ENCODE peak calls at places on chromosomes 5 and 9, in eight cellular contexts. One of them, this sample, is unnamed.

GRCh38 chr9:129895376-129896268 is 60.4 kb downstream of the USP20 start:
- DNase-seq in breast epithelium: no peak
- DNase-seq in fibroblast of pulmonary artery: no peak
- DNase-seq in GM13977: no peak
- DNase-seq in B cell: no peak
- DNase-seq in foreskin fibroblast: no peak
- DNase-seq in pancreas: no peak
- DNase-seq in IMR-90: no peak
- DNase-seq in this sample: no peak

GRCh38 chr5:175718401-175719108 is 60.7 kb downstream of the HRH2 start:
- DNase-seq in IMR-90: no peak
- DNase-seq in fibroblast of pulmonary artery: peak
- DNase-seq in foreskin fibroblast: no peak
- DNase-seq in GM13977: no peak
- DNase-seq in pancreas: peak
- DNase-seq in breast epithelium: peak
- DNase-seq in B cell: no peak
- DNase-seq in this sample: no peak

GRCh38 chr9:87212563-87213154 is 265.4 kb upstream of the GAS1 start:
- DNase-seq in foreskin fibroblast: no peak
- DNase-seq in pancreas: no peak
- DNase-seq in breast epithelium: no peak
- DNase-seq in B cell: no peak
- DNase-seq in IMR-90: peak
- DNase-seq in GM13977: no peak
- DNase-seq in fibroblast of pulmonary artery: no peak
- DNase-seq in this sample: no peak

GRCh38 chr5:179765400-179765799 is 28.4 kb upstream of the LTC4S start:
- DNase-seq in B cell: no peak
- DNase-seq in foreskin fibroblast: peak
- DNase-seq in pancreas: no peak
- DNase-seq in GM13977: no peak
- DNase-seq in breast epithelium: no peak
- DNase-seq in IMR-90: peak
- DNase-seq in fibroblast of pulmonary artery: peak
- DNase-seq in this sample: no peak

GRCh38 chr9:14511452-14511851 is 181.8 kb downstream of the ZDHHC21 start:
- DNase-seq in B cell: no peak
- DNase-seq in fibroblast of pulmonary artery: peak
- DNase-seq in pancreas: no peak
- DNase-seq in GM13977: peak
- DNase-seq in breast epithelium: no peak
- DNase-seq in IMR-90: no peak
- DNase-seq in foreskin fibroblast: no peak
- DNase-seq in this sample: no peak

GRCh38 chr5:154384480-154385235 is 61.1 kb upstream of the SAP30L start:
- DNase-seq in breast epithelium: no peak
- DNase-seq in fibroblast of pulmonary artery: no peak
- DNase-seq in GM13977: peak
- DNase-seq in foreskin fibroblast: no peak
- DNase-seq in IMR-90: no peak
- DNase-seq in B cell: peak
- DNase-seq in pancreas: no peak
- DNase-seq in this sample: no peak

GRCh38 chr9:105132576-105132975 is 111.9 kb upstream of the SLC44A1 start:
- DNase-seq in pancreas: no peak
- DNase-seq in B cell: no peak
- DNase-seq in fibroblast of pulmonary artery: peak
- DNase-seq in foreskin fibroblast: peak
- DNase-seq in IMR-90: peak
- DNase-seq in GM13977: no peak
- DNase-seq in breast epithelium: no peak
- DNase-seq in this sample: no peak

GRCh38 chr5:52837068-52837467 is 49.4 kb downstream of the ITGA1 start:
- DNase-seq in breast epithelium: no peak
- DNase-seq in B cell: no peak
- DNase-seq in foreskin fibroblast: no peak
- DNase-seq in fibroblast of pulmonary artery: peak
- DNase-seq in GM13977: no peak
- DNase-seq in IMR-90: peak
- DNase-seq in pancreas: no peak
- DNase-seq in this sample: no peak

GRCh38 chr9:124297553-124297905 is 39.8 kb downstream of the NEK6 start:
- DNase-seq in fibroblast of pulmonary artery: peak
- DNase-seq in pancreas: peak
- DNase-seq in GM13977: no peak
- DNase-seq in B cell: no peak
- DNase-seq in foreskin fibroblast: peak
- DNase-seq in IMR-90: peak
- DNase-seq in breast epithelium: peak
- DNase-seq in this sample: peak

GRCh38 chr5:135565691-135566421 is 12.9 kb downstream of the CXCL14 start:
- DNase-seq in B cell: peak
- DNase-seq in breast epithelium: peak
- DNase-seq in GM13977: peak
- DNase-seq in foreskin fibroblast: peak
- DNase-seq in IMR-90: peak
- DNase-seq in pancreas: peak
- DNase-seq in fibroblast of pulmonary artery: peak
- DNase-seq in this sample: peak

GRCh38 chr9:121246821-121247511 is 21.0 kb upstream of the GSN start:
- DNase-seq in B cell: no peak
- DNase-seq in fibroblast of pulmonary artery: peak
- DNase-seq in breast epithelium: no peak
- DNase-seq in pancreas: no peak
- DNase-seq in GM13977: no peak
- DNase-seq in IMR-90: peak
- DNase-seq in foreskin fibroblast: peak
- DNase-seq in this sample: no peak

GRCh38 chr9:96116275-96117051 is 185.5 kb downstream of the HSD17B3 start:
- DNase-seq in B cell: no peak
- DNase-seq in foreskin fibroblast: no peak
- DNase-seq in breast epithelium: peak
- DNase-seq in pancreas: peak
- DNase-seq in IMR-90: no peak
- DNase-seq in GM13977: no peak
- DNase-seq in fibroblast of pulmonary artery: no peak
- DNase-seq in this sample: peak

GRCh38 chr9:16090907-16091629 is 538.2 kb downstream of the CCDC171 start:
- DNase-seq in B cell: no peak
- DNase-seq in foreskin fibroblast: peak
- DNase-seq in pancreas: no peak
- DNase-seq in IMR-90: peak
- DNase-seq in breast epithelium: no peak
- DNase-seq in fibroblast of pulmonary artery: no peak
- DNase-seq in GM13977: no peak
- DNase-seq in this sample: no peak

DNA sequence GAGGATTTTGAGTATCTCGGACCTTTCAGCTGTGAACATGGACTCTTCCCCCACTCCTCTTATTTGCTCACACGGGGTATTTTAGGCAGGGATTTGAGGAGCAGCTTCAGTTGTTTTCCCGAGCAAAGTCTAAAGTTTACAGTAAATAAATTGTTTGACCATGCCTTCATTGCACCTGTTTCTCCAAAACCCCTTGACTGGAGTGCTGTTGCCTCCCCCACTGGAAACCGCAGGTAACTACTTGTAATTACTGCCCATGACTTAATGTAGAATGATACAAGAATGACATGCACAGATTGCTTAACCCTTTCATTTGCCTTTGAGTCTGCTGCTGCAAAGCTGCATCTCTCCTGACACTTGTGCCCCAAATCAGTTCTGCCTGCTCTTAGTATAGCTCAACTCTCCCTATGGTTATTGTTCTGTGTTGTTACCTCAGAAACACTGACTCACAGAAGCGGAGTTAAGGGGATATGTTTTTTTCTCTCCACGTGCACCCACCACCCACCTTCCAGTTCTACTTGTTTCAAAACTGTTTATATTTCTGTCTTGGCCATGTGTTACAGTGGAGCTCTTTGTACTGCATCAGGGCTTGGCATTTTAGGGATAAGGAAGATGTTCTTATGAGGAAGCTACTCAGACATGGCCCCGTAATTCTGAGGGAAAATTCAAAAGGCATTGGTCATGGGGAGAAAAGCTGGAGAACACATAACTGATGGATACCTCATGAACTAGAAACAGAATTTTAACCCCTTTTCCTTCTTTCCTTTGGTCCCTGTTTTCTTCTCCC is 2.2 kb downstream of the ADRB2 start:
- DNase-seq in pancreas: no peak
- DNase-seq in foreskin fibroblast: no peak
- DNase-seq in breast epithelium: no peak
- DNase-seq in IMR-90: peak
- DNase-seq in GM13977: no peak
- DNase-seq in B cell: peak
- DNase-seq in fibroblast of pulmonary artery: no peak
- DNase-seq in this sample: no peak
- TF ChIP-seq CTCF in pancreas: no peak
- TF ChIP-seq CTCF in foreskin fibroblast: no peak
- TF ChIP-seq CTCF in breast epithelium: no peak
- TF ChIP-seq CTCF in IMR-90: no peak
- TF ChIP-seq CTCF in GM13977: no peak
- TF ChIP-seq CTCF in B cell: peak
- TF ChIP-seq CTCF in fibroblast of pulmonary artery: no peak
- TF ChIP-seq CTCF in this sample: no peak

GRCh38 chr5:141095263-141095641 is 837 bp downstream of the PCDHB2 start:
- DNase-seq in foreskin fibroblast: no peak
- DNase-seq in B cell: no peak
- DNase-seq in fibroblast of pulmonary artery: no peak
- DNase-seq in pancreas: no peak
- DNase-seq in IMR-90: no peak
- DNase-seq in GM13977: no peak
- DNase-seq in breast epithelium: no peak
- DNase-seq in this sample: no peak

GRCh38 chr5:141100243-141100805 is at the start of gene PCDHB3:
- DNase-seq in breast epithelium: no peak
- DNase-seq in B cell: peak
- DNase-seq in GM13977: no peak
- DNase-seq in IMR-90: peak
- DNase-seq in pancreas: peak
- DNase-seq in foreskin fibroblast: no peak
- DNase-seq in fibroblast of pulmonary artery: peak
- DNase-seq in this sample: no peak

GRCh38 chr5:141094481-141095262 is at the start of gene PCDHB2:
- DNase-seq in B cell: no peak
- DNase-seq in fibroblast of pulmonary artery: peak
- DNase-seq in breast epithelium: no peak
- DNase-seq in IMR-90: peak
- DNase-seq in pancreas: no peak
- DNase-seq in GM13977: no peak
- DNase-seq in foreskin fibroblast: no peak
- DNase-seq in this sample: no peak
- TF ChIP-seq CTCF in B cell: no peak
- TF ChIP-seq CTCF in fibroblast of pulmonary artery: no peak
- TF ChIP-seq CTCF in breast epithelium: no peak
- TF ChIP-seq CTCF in IMR-90: peak
- TF ChIP-seq CTCF in pancreas: no peak
- TF ChIP-seq CTCF in GM13977: peak
- TF ChIP-seq CTCF in foreskin fibroblast: peak
- TF ChIP-seq CTCF in this sample: no peak

GRCh38 chr5:14143843-14144585 is 872 bp downstream of the TRIO start:
- DNase-seq in IMR-90: no peak
- DNase-seq in foreskin fibroblast: peak
- DNase-seq in pancreas: peak
- DNase-seq in breast epithelium: no peak
- DNase-seq in GM13977: peak
- DNase-seq in B cell: peak
- DNase-seq in fibroblast of pulmonary artery: no peak
- DNase-seq in this sample: no peak

GRCh38 chr5:14145356-14146334 is 2.5 kb downstream of the TRIO start:
- DNase-seq in IMR-90: peak
- DNase-seq in breast epithelium: no peak
- DNase-seq in pancreas: no peak
- DNase-seq in fibroblast of pulmonary artery: peak
- DNase-seq in GM13977: no peak
- DNase-seq in foreskin fibroblast: no peak
- DNase-seq in B cell: no peak
- DNase-seq in this sample: no peak

GRCh38 chr5:14143509-14143842 is 334 bp downstream of the TRIO start:
- DNase-seq in pancreas: no peak
- DNase-seq in GM13977: no peak
- DNase-seq in breast epithelium: no peak
- DNase-seq in B cell: no peak
- DNase-seq in IMR-90: no peak
- DNase-seq in foreskin fibroblast: peak
- DNase-seq in fibroblast of pulmonary artery: no peak
- DNase-seq in this sample: no peak

GRCh38 chr5:14142856-14143508 is at the start of gene TRIO:
- DNase-seq in IMR-90: peak
- DNase-seq in GM13977: peak
- DNase-seq in foreskin fibroblast: peak
- DNase-seq in pancreas: peak
- DNase-seq in breast epithelium: peak
- DNase-seq in fibroblast of pulmonary artery: peak
- DNase-seq in B cell: peak
- DNase-seq in this sample: peak

GRCh38 chr5:14144586-14145355 is 1.6 kb downstream of the TRIO start:
- DNase-seq in IMR-90: peak
- DNase-seq in foreskin fibroblast: peak
- DNase-seq in GM13977: peak
- DNase-seq in breast epithelium: peak
- DNase-seq in B cell: peak
- DNase-seq in pancreas: peak
- DNase-seq in fibroblast of pulmonary artery: peak
- DNase-seq in this sample: peak
- TF ChIP-seq CTCF in IMR-90: no peak
- TF ChIP-seq CTCF in foreskin fibroblast: no peak
- TF ChIP-seq CTCF in GM13977: no peak
- TF ChIP-seq CTCF in breast epithelium: no peak
- TF ChIP-seq CTCF in B cell: no peak
- TF ChIP-seq CTCF in pancreas: no peak
- TF ChIP-seq CTCF in fibroblast of pulmonary artery: no peak
- TF ChIP-seq CTCF in this sample: no peak

GRCh38 chr5:31492824-31493223 is 39.1 kb downstream of the DROSHA start:
- DNase-seq in IMR-90: peak
- DNase-seq in GM13977: no peak
- DNase-seq in breast epithelium: no peak
- DNase-seq in foreskin fibroblast: peak
- DNase-seq in pancreas: no peak
- DNase-seq in fibroblast of pulmonary artery: peak
- DNase-seq in B cell: no peak
- DNase-seq in this sample: no peak

GRCh38 chr5:31495336-31495735 is 36.6 kb downstream of the DROSHA start:
- DNase-seq in breast epithelium: no peak
- DNase-seq in B cell: no peak
- DNase-seq in GM13977: no peak
- DNase-seq in foreskin fibroblast: no peak
- DNase-seq in fibroblast of pulmonary artery: no peak
- DNase-seq in pancreas: no peak
- DNase-seq in IMR-90: no peak
- DNase-seq in this sample: no peak

GRCh38 chr5:31500256-31500655 is 31.6 kb downstream of the DROSHA start:
- DNase-seq in foreskin fibroblast: no peak
- DNase-seq in B cell: no peak
- DNase-seq in GM13977: no peak
- DNase-seq in breast epithelium: no peak
- DNase-seq in fibroblast of pulmonary artery: no peak
- DNase-seq in IMR-90: no peak
- DNase-seq in pancreas: no peak
- DNase-seq in this sample: no peak

GRCh38 chr5:31496301-31496700 is 35.6 kb downstream of the DROSHA start:
- DNase-seq in GM13977: no peak
- DNase-seq in pancreas: no peak
- DNase-seq in fibroblast of pulmonary artery: no peak
- DNase-seq in IMR-90: no peak
- DNase-seq in breast epithelium: no peak
- DNase-seq in foreskin fibroblast: no peak
- DNase-seq in B cell: no peak
- DNase-seq in this sample: no peak

GRCh38 chr5:31496891-31497290 is 35.0 kb downstream of the DROSHA start:
- DNase-seq in GM13977: no peak
- DNase-seq in foreskin fibroblast: no peak
- DNase-seq in pancreas: no peak
- DNase-seq in IMR-90: no peak
- DNase-seq in breast epithelium: no peak
- DNase-seq in fibroblast of pulmonary artery: no peak
- DNase-seq in B cell: no peak
- DNase-seq in this sample: no peak
- TF ChIP-seq CTCF in GM13977: no peak
- TF ChIP-seq CTCF in foreskin fibroblast: no peak
- TF ChIP-seq CTCF in pancreas: no peak
- TF ChIP-seq CTCF in IMR-90: no peak
- TF ChIP-seq CTCF in breast epithelium: no peak
- TF ChIP-seq CTCF in fibroblast of pulmonary artery: no peak
- TF ChIP-seq CTCF in B cell: no peak
- TF ChIP-seq CTCF in this sample: no peak

This sample was measured in dorsolateral prefrontal cortex.